ENCODE peak calls at places on chromosomes 5 and 9, in four cellular contexts. One of them, this sample, is unnamed.

GRCh38 chr5:68285857-68286611 is 70.5 kb downstream of the PIK3R1 start:
- DNase-seq in IMR-90: peak
- DNase-seq in A549: peak
- DNase-seq in K562: peak
- DNase-seq in this sample: peak

GRCh38 chr5:95850391-95850894 is 27.9 kb upstream of the GLRX start:
- DNase-seq in IMR-90: no peak
- DNase-seq in A549: no peak
- DNase-seq in K562: no peak
- DNase-seq in this sample: peak

GRCh38 chr5:59798862-59799667 is 94.5 kb downstream of the PDE4D start:
- DNase-seq in IMR-90: no peak
- DNase-seq in A549: peak
- DNase-seq in K562: no peak
- DNase-seq in this sample: no peak

GRCh38 chr5:116032094-116032517 is at the start of gene ARL14EPL:
- DNase-seq in IMR-90: peak
- DNase-seq in A549: peak
- DNase-seq in K562: peak
- DNase-seq in this sample: peak

GRCh38 chr9:69131682-69132081 is 42.4 kb upstream of the TJP2 start:
- DNase-seq in IMR-90: peak
- DNase-seq in A549: peak
- DNase-seq in K562: no peak
- DNase-seq in this sample: peak

GRCh38 chr5:114152656-114153360 is 209.1 kb upstream of the KCNN2 start:
- DNase-seq in IMR-90: peak
- DNase-seq in A549: no peak
- DNase-seq in K562: no peak
- DNase-seq in this sample: no peak

GRCh38 chr9:106675780-106676179 is 187.2 kb upstream of the ZNF462 start:
- DNase-seq in IMR-90: no peak
- DNase-seq in A549: no peak
- DNase-seq in K562: no peak
- DNase-seq in this sample: no peak

GRCh38 chr9:89935115-89935514 is 330.3 kb downstream of the GADD45G start:
- DNase-seq in IMR-90: no peak
- DNase-seq in A549: no peak
- DNase-seq in K562: no peak
- DNase-seq in this sample: no peak

GRCh38 chr9:713046-713445 is 128.5 kb upstream of the DMRT1 start:
- DNase-seq in IMR-90: no peak
- DNase-seq in A549: no peak
- DNase-seq in K562: no peak
- DNase-seq in this sample: no peak

GRCh38 chr5:159257007-159257406 is 6.1 kb upstream of the UBLCP1 start:
- DNase-seq in IMR-90: no peak
- DNase-seq in A549: no peak
- DNase-seq in K562: no peak
- DNase-seq in this sample: no peak

GRCh38 chr9:112439171-112439570 is 47.5 kb upstream of the KIAA1958 start:
- DNase-seq in IMR-90: no peak
- DNase-seq in A549: no peak
- DNase-seq in K562: no peak
- DNase-seq in this sample: no peak

GRCh38 chr5:5810461-5810860 is 388.0 kb downstream of the ICE1 start:
- DNase-seq in IMR-90: no peak
- DNase-seq in A549: no peak
- DNase-seq in K562: no peak
- DNase-seq in this sample: no peak

GRCh38 chr5:133397986-133398645 is 214.2 kb downstream of the FSTL4 start:
- DNase-seq in IMR-90: no peak
- DNase-seq in A549: no peak
- DNase-seq in K562: no peak
- DNase-seq in this sample: no peak

GRCh38 chr9:800561-800960 is 40.9 kb upstream of the DMRT1 start:
- DNase-seq in IMR-90: no peak
- DNase-seq in A549: no peak
- DNase-seq in K562: no peak
- DNase-seq in this sample: no peak

GRCh38 chr9:33952066-33952465 is 96.6 kb downstream of the UBAP2 start:
- DNase-seq in IMR-90: no peak
- DNase-seq in A549: no peak
- DNase-seq in K562: no peak
- DNase-seq in this sample: no peak

GRCh38 chr5:169190860-169191259 is 110.1 kb downstream of the SLIT3 start:
- DNase-seq in IMR-90: no peak
- DNase-seq in A549: no peak
- DNase-seq in K562: no peak
- DNase-seq in this sample: no peak

GRCh38 chr5:98777295-98777694 is 3.8 kb downstream of the RGMB start:
- DNase-seq in IMR-90: no peak
- DNase-seq in A549: no peak
- DNase-seq in K562: no peak
- DNase-seq in this sample: no peak

GRCh38 chr5:54703091-54703490 is 185.5 kb downstream of the SNX18 start:
- DNase-seq in IMR-90: peak
- DNase-seq in A549: peak
- DNase-seq in K562: no peak
- DNase-seq in this sample: no peak

GRCh38 chr5:94849821-94850736 is 231.6 kb downstream of the SLF1 start:
- DNase-seq in IMR-90: peak
- DNase-seq in A549: peak
- DNase-seq in K562: peak
- DNase-seq in this sample: peak

GRCh38 chr9:38263534-38263933 is 129.0 kb upstream of the ALDH1B1 start:
- DNase-seq in IMR-90: peak
- DNase-seq in A549: peak
- DNase-seq in K562: no peak
- DNase-seq in this sample: peak

GRCh38 chr5:170623576-170624181 is 119.9 kb downstream of the KCNIP1 start:
- DNase-seq in IMR-90: peak
- DNase-seq in A549: peak
- DNase-seq in K562: peak
- DNase-seq in this sample: peak

GRCh38 chr9:125137200-125137599 is 6.1 kb downstream of the SCAI start:
- DNase-seq in IMR-90: peak
- DNase-seq in A549: no peak
- DNase-seq in K562: no peak
- DNase-seq in this sample: no peak

GRCh38 chr9:124593080-124594058 is 86.2 kb upstream of the NR5A1 start:
- DNase-seq in IMR-90: peak
- DNase-seq in A549: no peak
- DNase-seq in K562: peak
- DNase-seq in this sample: no peak

GRCh38 chr5:35247645-35248034 is 17.4 kb upstream of the PRLR start:
- DNase-seq in IMR-90: no peak
- DNase-seq in A549: no peak
- DNase-seq in K562: no peak
- DNase-seq in this sample: no peak

GRCh38 chr9:87054999-87055686 is 107.8 kb upstream of the GAS1 start:
- DNase-seq in IMR-90: no peak
- DNase-seq in A549: no peak
- DNase-seq in K562: no peak
- DNase-seq in this sample: no peak

GRCh38 chr5:147558826-147559225 is 49.0 kb upstream of the DPYSL3 start:
- DNase-seq in IMR-90: peak
- DNase-seq in A549: peak
- DNase-seq in K562: no peak
- DNase-seq in this sample: no peak

GRCh38 chr9:137756045-137756744 is 121.4 kb upstream of the CACNA1B start:
- DNase-seq in IMR-90: peak
- DNase-seq in A549: no peak
- DNase-seq in K562: no peak
- DNase-seq in this sample: no peak

GRCh38 chr5:83827111-83827541 is 106.5 kb upstream of the HAPLN1 start:
- DNase-seq in IMR-90: peak
- DNase-seq in A549: no peak
- DNase-seq in K562: no peak
- DNase-seq in this sample: no peak

GRCh38 chr9:21994996-21995651 is 533 bp downstream of the CDKN2B-AS1 start:
- DNase-seq in IMR-90: peak
- DNase-seq in A549: no peak
- DNase-seq in K562: no peak
- DNase-seq in this sample: no peak

GRCh38 chr5:65034029-65034781 is 265.5 kb downstream of the CWC27 start:
- DNase-seq in IMR-90: no peak
- DNase-seq in A549: no peak
- DNase-seq in K562: no peak
- DNase-seq in this sample: peak

GRCh38 chr5:158802941-158803341 is 296.8 kb downstream of the EBF1 start:
- DNase-seq in IMR-90: peak
- DNase-seq in A549: no peak
- DNase-seq in K562: no peak
- DNase-seq in this sample: no peak

GRCh38 chr9:121860744-121861143 is 209.3 kb downstream of the DAB2IP start:
- DNase-seq in IMR-90: peak
- DNase-seq in A549: no peak
- DNase-seq in K562: no peak
- DNase-seq in this sample: no peak

GRCh38 chr5:96220610-96221390 is 212.2 kb downstream of the PCSK1 start:
- DNase-seq in IMR-90: peak
- DNase-seq in A549: no peak
- DNase-seq in K562: no peak
- DNase-seq in this sample: no peak

GRCh38 chr5:152514827-152515397 is 109.8 kb upstream of the NMUR2 start:
- DNase-seq in IMR-90: peak
- DNase-seq in A549: peak
- DNase-seq in K562: peak
- DNase-seq in this sample: peak

GRCh38 chr9:123058834-123059233 is 25.4 kb downstream of the GPR21 start:
- DNase-seq in IMR-90: peak
- DNase-seq in A549: peak
- DNase-seq in K562: no peak
- DNase-seq in this sample: no peak
- TF ChIP-seq MAZ in IMR-90: no peak
- TF ChIP-seq MAZ in A549: no peak
- TF ChIP-seq MAZ in K562: no peak
- TF ChIP-seq MAZ in this sample: no peak

GRCh38 chr9:130302785-130303612 is 37.4 kb downstream of the HMCN2 start:
- DNase-seq in IMR-90: no peak
- DNase-seq in A549: no peak
- DNase-seq in K562: no peak
- DNase-seq in this sample: no peak
- TF ChIP-seq BHLHE40 in IMR-90: no peak
- TF ChIP-seq BHLHE40 in A549: no peak
- TF ChIP-seq BHLHE40 in K562: no peak
- TF ChIP-seq BHLHE40 in this sample: no peak

DNA sequence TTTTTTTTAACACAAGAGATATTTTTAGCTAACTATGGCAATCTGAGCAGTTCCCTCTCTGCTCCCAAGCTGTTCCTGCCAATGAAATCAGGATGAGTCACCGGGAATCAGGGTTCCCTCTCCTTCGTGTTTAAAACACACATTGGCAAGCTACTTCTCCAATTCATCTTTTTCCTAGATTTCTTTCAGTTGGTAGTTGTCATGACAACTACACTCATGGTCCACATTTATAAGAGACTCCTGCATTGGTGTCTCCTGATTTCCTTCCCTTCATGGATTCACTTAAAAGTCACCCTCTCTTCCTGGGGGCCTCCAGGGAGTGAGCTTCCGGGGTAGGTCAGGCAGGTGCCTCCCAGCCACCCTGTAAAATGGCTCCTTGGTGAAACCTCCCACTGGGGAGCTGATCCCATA is 72.3 kb upstream of the NIPAL4 start:
- DNase-seq in IMR-90: peak
- DNase-seq in A549: peak
- DNase-seq in K562: no peak
- DNase-seq in this sample: peak
- TF ChIP-seq MAZ in IMR-90: peak
- TF ChIP-seq MAZ in A549: no peak
- TF ChIP-seq MAZ in K562: no peak
- TF ChIP-seq MAZ in this sample: no peak

GRCh38 chr9:32928145-32928763 is 73.2 kb downstream of the APTX start:
- DNase-seq in IMR-90: peak
- DNase-seq in A549: no peak
- DNase-seq in K562: no peak
- DNase-seq in this sample: no peak
- TF ChIP-seq BHLHE40 in IMR-90: no peak
- TF ChIP-seq BHLHE40 in A549: no peak
- TF ChIP-seq BHLHE40 in K562: no peak
- TF ChIP-seq BHLHE40 in this sample: no peak

GRCh38 chr5:40937064-40937463 is 27.8 kb downstream of the C7 start:
- DNase-seq in IMR-90: no peak
- DNase-seq in A549: no peak
- DNase-seq in K562: no peak
- DNase-seq in this sample: no peak
- TF ChIP-seq MAZ in IMR-90: no peak
- TF ChIP-seq MAZ in A549: no peak
- TF ChIP-seq MAZ in K562: no peak
- TF ChIP-seq MAZ in this sample: no peak

GRCh38 chr5:173883347-173883924 is 4.7 kb upstream of the CPEB4 start:
- DNase-seq in IMR-90: no peak
- DNase-seq in A549: no peak
- DNase-seq in K562: no peak
- DNase-seq in this sample: no peak

GRCh38 chr5:173885054-173885443 is 3.1 kb upstream of the CPEB4 start:
- DNase-seq in IMR-90: no peak
- DNase-seq in A549: no peak
- DNase-seq in K562: no peak
- DNase-seq in this sample: no peak

GRCh38 chr5:173885481-173886010 is 2.6 kb upstream of the CPEB4 start:
- DNase-seq in IMR-90: no peak
- DNase-seq in A549: no peak
- DNase-seq in K562: no peak
- DNase-seq in this sample: no peak

GRCh38 chr5:173886157-173886556 is 2.0 kb upstream of the CPEB4 start:
- DNase-seq in IMR-90: no peak
- DNase-seq in A549: no peak
- DNase-seq in K562: no peak
- DNase-seq in this sample: no peak

DNA sequence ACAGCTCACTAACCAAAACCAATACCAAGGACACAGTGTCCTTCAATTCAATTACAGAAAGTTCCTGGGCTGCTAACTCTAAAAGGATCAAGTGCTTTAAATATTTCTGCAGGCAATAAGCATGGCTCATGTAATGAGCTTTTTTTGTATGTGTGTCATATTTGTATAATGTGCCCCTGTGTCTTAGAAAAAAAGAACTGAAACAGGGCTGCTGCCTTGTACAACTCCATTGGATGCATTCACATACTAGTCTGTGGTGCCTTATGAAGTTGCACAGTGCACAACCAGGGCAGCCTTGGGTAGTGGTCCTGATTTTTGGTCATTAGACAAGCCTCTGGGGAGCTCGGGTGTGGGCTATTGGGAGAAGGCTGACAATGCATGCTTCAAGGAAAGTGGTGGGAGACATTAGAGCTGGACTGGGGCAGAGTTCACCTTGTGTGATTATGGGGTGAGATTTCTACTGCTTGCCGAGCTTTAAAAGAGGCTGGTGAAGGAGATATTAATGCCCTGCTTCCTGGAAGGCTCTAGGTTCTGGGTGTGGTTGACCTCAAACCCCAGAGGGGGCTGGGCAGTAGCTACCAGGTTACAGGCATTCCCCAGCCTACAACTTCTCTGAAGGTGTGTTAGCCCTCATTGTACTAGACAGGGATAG is 3.6 kb upstream of the CPEB4 start:
- DNase-seq in IMR-90: no peak
- DNase-seq in A549: no peak
- DNase-seq in K562: peak
- DNase-seq in this sample: no peak
- TF ChIP-seq BHLHE40 in IMR-90: no peak
- TF ChIP-seq BHLHE40 in A549: no peak
- TF ChIP-seq BHLHE40 in K562: no peak
- TF ChIP-seq BHLHE40 in this sample: no peak